ENCODE peak calls at places on chromosome 2, in four cellular contexts. B is HepG2, O is K562, C is H1. Q is an unnamed sample.

GRCh38 chr2:47339745-47340541 is 63.0 kb upstream of the MSH2 start:
- DNase-seq in B (peak), C (no peak), O (no peak), Q (no peak)

GRCh38 chr2:96158554-96158940 is 13.3 kb upstream of the DUSP2 start:
- DNase-seq in C (no peak), O (no peak), B (no peak), Q (no peak)

GRCh38 chr2:205660521-205661124 is 21.7 kb upstream of the NRP2 start:
- DNase-seq in B (no peak), C (no peak), O (no peak), Q (no peak)

GRCh38 chr2:48482313-48482712 is 47.6 kb upstream of the STON1 start:
- DNase-seq in B (no peak), O (no peak), C (no peak), Q (no peak)

GRCh38 chr2:67038195-67038594 is 358.9 kb upstream of the ETAA1 start:
- DNase-seq in O (no peak), C (no peak), B (no peak), Q (no peak)

GRCh38 chr2:181457121-181457740 is at the start of gene ITGA4:
- DNase-seq in C (peak), O (peak), B (no peak), Q (peak)

GRCh38 chr2:72561621-72562318 is 264.1 kb downstream of the EXOC6B start:
- DNase-seq in C (no peak), B (peak), O (no peak), Q (peak)

GRCh38 chr2:236767951-236768350 is 198.3 kb downstream of the ACKR3 start:
- DNase-seq in C (no peak), O (no peak), B (no peak), Q (no peak)

GRCh38 chr2:225598426-225598825 is 198.9 kb downstream of the NYAP2 start:
- DNase-seq in B (no peak), O (no peak), C (no peak), Q (no peak)

GRCh38 chr2:103525757-103526156 is 763.9 kb downstream of the TMEM182 start:
- DNase-seq in O (no peak), C (no peak), B (no peak), Q (no peak)

GRCh38 chr2:17827785-17828184 is 11.5 kb downstream of the MSGN1 start:
- DNase-seq in B (no peak), O (no peak), C (no peak), Q (no peak)

GRCh38 chr2:151260492-151261239 is 997 bp downstream of the RBM43 start:
- DNase-seq in O (peak), B (no peak), C (no peak), Q (peak)

GRCh38 chr2:82896117-82896516 is 1563.0 kb downstream of the SUCLG1 start:
- DNase-seq in O (no peak), C (no peak), B (no peak), Q (no peak)

DNA sequence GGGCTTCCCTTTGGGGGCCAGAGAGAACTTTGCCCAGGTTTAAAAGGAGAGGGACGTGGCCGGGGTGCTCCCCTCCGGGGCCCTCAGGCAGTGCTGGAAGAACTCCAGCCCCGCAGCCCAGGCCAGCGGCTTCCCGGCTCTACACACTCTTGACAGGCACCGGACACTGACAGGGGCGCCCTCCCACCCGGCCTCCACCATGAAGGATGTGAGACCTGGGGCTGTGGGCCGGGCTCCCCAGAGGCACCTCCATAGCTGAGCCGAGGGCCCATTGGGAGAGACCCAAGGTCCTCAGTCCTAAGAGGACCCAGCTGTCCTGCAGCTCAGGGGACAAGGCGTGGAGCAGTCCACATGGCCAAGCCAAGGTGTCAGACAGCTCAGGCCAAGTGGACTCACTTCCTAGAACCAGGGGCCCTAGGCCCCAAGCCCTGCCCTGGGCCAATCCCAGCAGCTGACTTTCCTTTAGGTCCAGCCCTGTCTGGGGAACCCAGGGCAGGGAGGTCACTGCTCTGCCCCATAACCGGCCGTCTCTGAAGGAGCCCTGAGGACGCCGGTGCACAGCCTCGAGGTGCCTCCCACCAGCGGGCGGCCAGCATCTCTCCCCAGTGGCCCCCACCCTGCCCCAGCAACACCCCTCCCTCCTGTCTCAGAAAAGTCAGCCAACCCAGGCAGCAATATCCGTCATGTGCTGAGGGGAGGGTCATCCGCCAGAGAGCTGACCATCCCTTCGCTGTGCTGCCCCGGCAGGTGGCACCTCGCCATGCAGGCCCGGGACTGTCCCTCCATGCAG is 51.8 kb downstream of the BIN1 start:
- DNase-seq in C (no peak), B (no peak), O (no peak), Q (no peak)
- TF ChIP-seq CREB1 in C (no peak), B (no peak), O (no peak), Q (no peak)

GRCh38 chr2:175605989-175606841 is 395.9 kb downstream of the LNPK start:
- DNase-seq in C (no peak), B (peak), O (no peak), Q (peak)
- H2AFZ ChIP-seq in C (no peak), B (no peak), O (no peak), Q (no peak)

DNA sequence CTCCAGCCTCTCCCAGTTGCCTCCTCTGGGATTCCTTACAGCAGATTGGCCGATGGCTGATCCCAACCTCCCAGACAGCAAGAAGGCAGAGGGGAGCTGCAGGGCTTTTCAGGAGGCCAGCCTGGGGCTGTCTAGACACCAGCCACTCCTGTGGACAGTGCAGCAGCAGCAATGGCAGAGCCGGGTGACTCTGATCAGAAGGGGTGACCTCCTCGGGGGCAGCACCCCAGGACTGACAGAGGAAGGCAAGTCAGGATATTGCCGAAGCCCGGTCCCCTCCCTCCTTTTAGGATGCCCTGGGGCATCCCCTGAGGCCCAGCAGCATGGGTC is 84.5 kb downstream of the INHBB start:
- DNase-seq in B (no peak), O (no peak), C (no peak), Q (no peak)
- TF ChIP-seq CREB1 in B (no peak), O (no peak), C (no peak), Q (no peak)

DNA sequence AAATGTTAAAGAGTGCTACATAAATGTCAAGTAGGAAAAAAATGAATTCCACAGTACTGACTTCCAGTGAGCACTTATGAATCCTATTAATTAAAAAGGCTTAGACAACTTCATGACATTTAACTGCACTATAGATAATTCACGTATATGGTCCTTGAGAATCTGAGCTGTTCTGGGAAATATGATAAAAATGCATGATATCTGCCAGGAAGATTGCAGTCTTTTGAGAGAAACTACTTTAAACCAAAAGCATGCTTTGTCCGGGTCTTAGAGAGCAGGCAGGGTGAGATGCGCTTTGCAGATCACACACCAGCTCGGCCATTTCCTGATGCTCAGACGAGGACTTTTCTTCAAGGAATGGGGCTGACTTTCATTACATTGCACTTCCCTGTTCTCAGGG is 42.6 kb downstream of the CMPK2 start:
- DNase-seq in B (no peak), C (no peak), O (no peak), Q (no peak)
- H2AFZ ChIP-seq in B (no peak), C (peak), O (peak), Q (peak)

GRCh38 chr2:221501210-221501882 is 70.8 kb downstream of the EPHA4 start:
- DNase-seq in B (no peak), O (no peak), C (no peak), Q (no peak)
- TF ChIP-seq CREB1 in B (no peak), O (no peak), C (no peak), Q (no peak)

DNA sequence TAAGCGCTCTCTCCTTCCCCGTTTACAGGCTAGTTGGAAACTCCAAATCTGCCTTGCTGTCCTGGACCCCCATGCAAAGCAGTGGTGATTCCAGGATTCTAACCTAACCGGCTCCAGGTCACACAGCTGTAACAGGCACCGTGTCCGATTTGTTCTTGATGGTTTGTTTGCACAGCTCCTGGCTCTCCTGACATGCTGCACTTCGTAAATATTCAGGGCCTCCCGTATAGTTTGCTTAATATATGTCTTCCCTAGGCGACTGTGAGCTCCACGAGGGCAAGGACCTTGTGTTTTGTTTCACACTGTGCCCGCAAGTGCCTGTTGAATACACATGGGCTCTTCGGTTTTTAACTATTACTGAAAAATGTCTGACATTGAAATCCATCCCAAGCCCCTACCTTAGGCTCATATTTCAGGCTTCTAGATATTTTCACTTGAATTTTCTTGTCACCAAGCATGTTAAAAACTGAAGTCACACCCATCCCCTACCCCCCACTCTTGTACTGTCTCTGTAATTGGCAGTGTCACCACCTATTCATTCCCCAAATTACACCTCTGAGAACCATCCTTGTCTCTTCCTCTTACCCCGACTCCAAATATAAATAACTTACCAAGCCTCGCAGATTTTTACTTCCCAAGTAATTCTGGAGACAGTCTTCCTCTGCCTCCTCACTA is 1.0 kb upstream of the PUM2 start:
- DNase-seq in C (no peak), B (peak), O (no peak), Q (no peak)
- H2AFZ ChIP-seq in C (peak), B (peak), O (peak), Q (peak)

Q was measured in GM23338.